ENCODE peak calls at places on chromosomes 7 and 10, in eight cellular contexts. I is thoracic aorta, J is Panc1, K is fibroblast of villous mesenchyme, M is right lobe of liver, N is mammary epithelial cell, D is choroid plexus epithelial cell, L is fibroblast of pulmonary artery. Y is an unnamed sample.

GRCh38 chr10:92082583-92083280 is 159.2 kb downstream of the BTAF1 start:
- DNase-seq in M (no peak), K (peak; percentile 21), I (no peak), N (no peak), J (no peak), D (peak; percentile 41), L (no peak), Y (no peak)

GRCh38 chr7:55538538-55538937 is 33.8 kb downstream of the VOPP1 start:
- DNase-seq in L (peak; percentile 89), M (no peak), J (no peak), K (peak; percentile 90), I (no peak), N (peak; percentile 97), D (peak; percentile 95), Y (no peak)

GRCh38 chr7:93307131-93307660 is 75.0 kb downstream of the VPS50 start:
- DNase-seq in K (peak; percentile 86), J (no peak), D (peak; percentile 81), L (peak; percentile 65), N (peak; percentile 51), I (no peak), M (no peak), Y (peak; percentile 73)

GRCh38 chr10:129309565-129309964 is 157.5 kb upstream of the MGMT start:
- DNase-seq in L (no peak), K (no peak), N (no peak), M (no peak), D (no peak), I (no peak), J (no peak), Y (no peak)

GRCh38 chr10:46308666-46309450 is 22.1 kb downstream of the ANTXRL start:
- DNase-seq in D (no peak), J (no peak), K (no peak), L (no peak), M (peak; percentile 34), N (no peak), I (no peak), Y (no peak)

GRCh38 chr10:5775705-5776104 is 37.5 kb downstream of the GDI2 start:
- DNase-seq in I (no peak), K (no peak), D (no peak), M (peak; percentile 61), L (no peak), J (no peak), N (no peak), Y (no peak)

GRCh38 chr7:147298611-147299043 is 1182.0 kb downstream of the CNTNAP2 start:
- DNase-seq in D (peak; percentile 24), K (no peak), M (no peak), I (no peak), J (no peak), L (peak; percentile 1), N (no peak), Y (no peak)

GRCh38 chr7:14637968-14638367 is 264.6 kb downstream of the DGKB start:
- DNase-seq in I (no peak), M (no peak), K (no peak), L (no peak), D (peak; percentile 6), N (no peak), J (no peak), Y (no peak)

GRCh38 chr7:4470246-4470645 is 211.8 kb upstream of the FOXK1 start:
- DNase-seq in K (no peak), D (no peak), L (no peak), M (no peak), J (no peak), I (no peak), N (no peak), Y (no peak)

GRCh38 chr7:16284581-16284980 is 136.8 kb downstream of the CRPPA start:
- DNase-seq in L (no peak), D (no peak), N (no peak), I (no peak), J (no peak), M (no peak), K (no peak), Y (no peak)

GRCh38 chr7:100489824-100490223 is 6.1 kb downstream of the NYAP1 start:
- DNase-seq in J (no peak), D (peak; percentile 96), I (no peak), K (peak; percentile 93), M (no peak), N (peak; percentile 44), L (peak; percentile 90), Y (peak; percentile 48)

GRCh38 chr7:156177396-156178055 is 365.3 kb upstream of the SHH start:
- DNase-seq in J (no peak), I (no peak), L (no peak), D (no peak), K (no peak), N (no peak), M (no peak), Y (no peak)

GRCh38 chr10:93515963-93516450 is 19.6 kb downstream of the CEP55 start:
- DNase-seq in D (peak; percentile 67), J (no peak), L (peak; percentile 14), N (no peak), I (no peak), M (no peak), K (peak; percentile 38), Y (no peak)

GRCh38 chr10:34341473-34341872 is 473.6 kb downstream of the PARD3 start:
- DNase-seq in L (peak; percentile 17), J (no peak), I (no peak), M (no peak), D (no peak), N (no peak), K (no peak), Y (no peak)

GRCh38 chr7:70738080-70738479 is 393.9 kb upstream of the GALNT17 start:
- DNase-seq in N (peak; percentile 75), L (peak; percentile 25), J (no peak), D (peak; percentile 29), I (no peak), K (no peak), M (no peak), Y (peak; percentile 86)

GRCh38 chr10:62075414-62075813 is 173.9 kb downstream of the ARID5B start:
- DNase-seq in K (no peak), L (no peak), I (no peak), J (no peak), D (no peak), N (no peak), M (no peak), Y (no peak)

DNA sequence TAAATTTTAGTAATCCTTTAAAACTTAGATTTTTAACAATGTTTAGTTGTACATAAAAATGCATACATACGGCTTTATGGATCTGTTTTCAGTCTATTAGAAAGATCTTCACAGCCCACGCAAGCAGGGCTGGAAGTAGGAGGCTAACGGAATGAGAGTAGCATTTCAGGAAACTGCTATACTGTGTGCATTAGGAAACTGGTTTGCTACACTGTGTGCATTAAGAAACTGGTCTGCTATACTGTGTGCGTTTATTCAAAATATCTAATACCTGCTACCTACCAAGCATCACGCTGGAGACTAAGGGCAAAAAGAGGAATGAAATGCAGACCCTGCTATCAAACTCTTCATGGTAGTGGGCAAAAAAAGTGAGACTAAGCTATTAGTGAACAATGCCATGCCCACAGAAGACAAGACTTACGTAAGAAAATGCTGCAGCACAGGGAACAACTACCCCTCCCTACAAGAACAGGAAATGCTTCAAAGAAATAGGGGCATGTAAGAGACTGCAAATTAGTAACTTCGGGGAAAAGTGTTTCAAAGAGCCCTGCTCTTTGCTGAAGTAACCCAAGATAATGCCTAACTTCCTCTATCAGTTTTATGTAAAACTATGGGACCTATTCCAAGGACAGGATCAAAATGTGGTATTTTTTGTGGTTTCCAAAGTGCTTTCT is 11.2 kb downstream of the RAB11FIP2 start:
- DNase-seq in N (no peak), D (peak; percentile 56), J (no peak), K (peak; percentile 58), M (no peak), I (no peak), L (peak; percentile 74), Y (no peak)
- H3K4me3 ChIP-seq in N (no peak overlapping the region), D (no peak overlapping the region), J (no peak overlapping the region), K (no peak overlapping the region), M (no peak overlapping the region), I (no peak overlapping the region), L (peak overlapping the region; percentile 18), Y (no peak overlapping the region)

GRCh38 chr7:108425876-108426275 is 30.4 kb downstream of the NRCAM start:
- DNase-seq in D (no peak), N (peak; percentile 74), M (no peak), J (no peak), L (no peak), I (no peak), K (no peak), Y (no peak)
- H3K4me3 ChIP-seq in D (no peak overlapping the region), N (no peak overlapping the region), M (no peak overlapping the region), J (no peak overlapping the region), L (no peak overlapping the region), I (no peak overlapping the region), K (no peak overlapping the region), Y (no peak overlapping the region)

DNA sequence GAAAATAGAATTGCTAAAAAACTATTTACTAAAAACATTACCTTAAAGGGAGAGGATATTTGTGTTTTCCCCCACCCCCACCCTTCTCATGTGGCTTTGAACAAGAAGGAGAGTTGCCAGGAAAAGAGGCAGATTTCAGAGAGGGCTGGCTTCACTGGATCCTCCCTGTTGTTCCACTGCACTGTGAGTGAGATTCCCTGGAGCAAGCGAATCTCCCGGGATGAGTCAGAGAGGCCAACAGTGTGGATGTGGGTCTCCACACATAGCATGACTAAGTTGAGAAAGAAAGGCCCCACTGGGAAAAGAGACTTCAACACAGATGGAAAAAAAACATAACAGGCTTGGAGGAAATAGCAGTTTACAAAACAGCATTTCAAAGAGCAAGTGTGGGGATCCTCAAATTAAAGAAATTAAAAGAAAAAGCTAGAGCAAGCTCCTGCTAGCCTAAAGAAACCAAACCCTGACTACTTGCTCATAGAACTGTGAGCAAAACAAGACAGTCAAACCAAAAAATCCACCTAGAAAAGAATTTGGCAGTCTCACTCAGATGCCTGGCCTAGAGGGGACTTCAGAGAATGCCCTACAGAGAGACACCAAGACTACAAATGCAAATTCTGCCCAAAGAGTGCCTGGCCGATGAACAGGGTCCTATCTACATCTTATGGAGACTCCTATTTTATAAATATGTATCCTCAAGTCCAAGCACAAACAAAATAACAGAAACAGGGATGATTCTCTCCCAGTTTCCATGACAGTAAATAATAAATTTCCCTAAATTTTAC is 3.4 kb downstream of the CAV1 start:
- DNase-seq in K (peak; percentile 94), D (peak; percentile 85), L (peak; percentile 96), M (no peak), J (no peak), I (peak; percentile 57), N (peak; percentile 79), Y (no peak)
- H3K4me3 ChIP-seq in K (peak overlapping the region; percentile 89), D (peak overlapping the region; percentile 70), L (peak overlapping the region; percentile 78), M (no peak overlapping the region), J (peak overlapping the region; percentile 90), I (peak overlapping the region; percentile 95), N (peak overlapping the region; percentile 72), Y (no peak overlapping the region)

GRCh38 chr10:107160866-107161265 is 3.6 kb downstream of the SORCS1 start:
- DNase-seq in L (no peak), N (no peak), J (no peak), I (no peak), K (no peak), D (no peak), M (no peak), Y (no peak)

GRCh38 chr10:107163904-107164861 is at the start of gene SORCS1:
- DNase-seq in K (no peak), D (no peak), I (no peak), J (no peak), M (peak; percentile 58), L (no peak), N (no peak), Y (no peak)

GRCh38 chr10:107165007-107165406 is 501 bp upstream of the SORCS1 start:
- DNase-seq in J (no peak), I (no peak), K (no peak), M (no peak), D (no peak), N (no peak), L (no peak), Y (no peak)

GRCh38 chr10:107166378-107166777 is 1.9 kb upstream of the SORCS1 start:
- DNase-seq in L (no peak), K (no peak), I (no peak), J (no peak), N (no peak), M (no peak), D (no peak), Y (no peak)

GRCh38 chr10:107163086-107163880 is 1.2 kb downstream of the SORCS1 start:
- DNase-seq in I (no peak), J (no peak), K (peak; percentile 0), N (no peak), M (no peak), L (peak; percentile 3), D (no peak), Y (no peak)
- H3K4me3 ChIP-seq in I (no peak overlapping the region), J (peak overlapping the region; percentile 1), K (no peak overlapping the region), N (no peak overlapping the region), M (no peak overlapping the region), L (no peak overlapping the region), D (no peak overlapping the region), Y (no peak overlapping the region)